ENCODE peak calls at places on chromosomes 13 and 19, in five cellular contexts. P, T, J, D and U are unnamed samples.

GRCh38 chr19:36833430-36833829 is 4.8 kb downstream of the ZNF790 start:
- DNase-seq in T (no peak), P (no peak), J (no peak), D (no peak), U (no peak)

GRCh38 chr13:75139291-75139690 is 342.7 kb downstream of the TBC1D4 start:
- DNase-seq in J (no peak), P (no peak), T (no peak), D (no peak), U (peak)

GRCh38 chr13:114268344-114269280 is 12.8 kb upstream of the UPF3A start:
- DNase-seq in D (no peak), J (no peak), T (no peak), P (no peak), U (no peak)

GRCh38 chr19:41192574-41193419 is at the start of gene CYP2S1:
- DNase-seq in T (no peak), P (no peak), J (peak), D (no peak), U (peak)

GRCh38 chr19:44512326-44513298 is 12.3 kb upstream of the ZNF180 start:
- DNase-seq in P (peak), T (no peak), J (peak), D (peak), U (peak)

GRCh38 chr13:30735025-30735967 is at the start of gene ALOX5AP:
- DNase-seq in D (no peak), J (no peak), T (peak), P (no peak), U (no peak)

GRCh38 chr13:111621164-111621563 is 300.7 kb downstream of the TEX29 start:
- DNase-seq in P (no peak), D (no peak), T (no peak), J (no peak), U (no peak)

GRCh38 chr13:69194130-69194529 is 913.5 kb upstream of the ATXN8OS start:
- DNase-seq in J (no peak), D (no peak), T (no peak), P (no peak), U (no peak)

GRCh38 chr13:74129500-74130144 is 4.6 kb downstream of the KLF12 start:
- DNase-seq in D (no peak), T (no peak), P (no peak), J (peak), U (no peak)

GRCh38 chr19:52296773-52297600 is at the start of gene ZNF480:
- DNase-seq in D (peak), J (peak), P (peak), T (peak), U (peak)

GRCh38 chr19:39339636-39340035 is 2.6 kb upstream of the SAMD4B start:
- DNase-seq in D (peak), J (no peak), T (no peak), P (no peak), U (no peak)

GRCh38 chr19:39345956-39346355 is 3.7 kb downstream of the SAMD4B start:
- DNase-seq in J (no peak), P (no peak), T (no peak), D (no peak), U (no peak)

GRCh38 chr19:39341720-39342604 is at the start of gene SAMD4B:
- DNase-seq in T (peak), P (peak), J (peak), D (peak), U (peak)

GRCh38 chr19:39342647-39343305 is 555 bp downstream of the SAMD4B start:
- DNase-seq in T (no peak), D (no peak), J (no peak), P (peak), U (no peak)

DNA sequence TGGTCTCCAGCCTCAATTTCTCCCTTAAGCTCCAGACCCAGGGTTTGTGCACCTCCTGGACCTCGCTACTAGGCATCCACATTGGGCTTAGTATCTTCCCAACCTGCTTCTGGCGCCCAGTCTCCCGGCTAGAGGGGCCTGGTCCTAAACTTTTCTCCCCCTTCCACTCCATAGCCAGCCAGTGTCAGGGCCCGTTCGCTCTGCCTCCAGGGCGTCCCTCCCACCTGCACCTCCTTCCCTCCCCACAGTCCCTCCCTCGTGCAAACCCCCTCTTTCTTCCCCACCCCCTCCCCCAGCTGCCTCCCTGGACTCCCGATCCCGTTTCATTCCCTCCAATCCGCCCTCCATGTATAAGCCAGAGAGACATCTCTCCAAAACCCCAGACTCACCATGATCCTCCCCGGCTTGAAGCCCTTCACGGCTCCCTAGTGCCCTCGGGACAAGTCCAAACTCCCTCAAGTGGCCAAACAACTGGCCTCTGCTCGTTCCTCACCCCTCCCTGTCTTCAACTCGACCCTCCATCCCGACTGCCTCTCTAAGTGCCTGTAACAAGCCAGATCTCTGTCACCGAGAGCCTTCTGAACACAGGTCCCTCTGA is 1.0 kb upstream of the SAMD4B start:
- DNase-seq in D (no peak), P (peak), T (no peak), J (peak), U (no peak)
- TF ChIP-seq MXI1 in D (no peak), P (no peak), T (no peak), J (no peak), U (no peak)

GRCh38 chr13:41608111-41608510 is 150.8 kb downstream of the RGCC start:
- DNase-seq in T (no peak), P (peak), J (no peak), D (no peak), U (no peak)

GRCh38 chr13:41608779-41609178 is 151.4 kb downstream of the RGCC start:
- DNase-seq in T (no peak), D (no peak), P (peak), J (no peak), U (peak)

GRCh38 chr13:41609828-41610227 is 152.5 kb downstream of the RGCC start:
- DNase-seq in P (no peak), J (no peak), D (no peak), T (no peak), U (no peak)

GRCh38 chr13:41611385-41611784 is 154.0 kb downstream of the RGCC start:
- DNase-seq in D (no peak), J (no peak), P (no peak), T (no peak), U (no peak)

DNA sequence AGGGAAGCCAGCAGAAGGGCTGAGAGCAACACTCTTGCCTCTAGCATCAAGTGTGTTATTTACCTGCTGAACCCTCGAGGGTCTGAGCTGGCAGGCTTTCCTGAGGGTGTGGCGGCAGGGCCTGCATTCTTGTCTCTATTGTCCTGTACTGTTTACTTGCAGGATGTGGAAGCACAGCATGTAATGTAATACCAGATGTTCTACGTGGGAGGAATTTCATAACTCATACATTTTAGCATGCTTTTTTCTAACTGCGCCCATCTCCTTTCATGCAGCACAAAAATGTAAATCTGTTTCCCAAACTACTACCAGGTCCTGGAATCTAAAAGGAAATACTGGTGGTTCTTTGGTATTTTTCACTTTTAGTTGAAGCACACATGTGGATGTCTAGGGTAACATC is 153.1 kb downstream of the RGCC start:
- DNase-seq in D (peak), J (no peak), P (no peak), T (no peak), U (peak)
- TF ChIP-seq MXI1 in D (no peak), J (no peak), P (no peak), T (no peak), U (no peak)

GRCh38 chr13:85363504-85363903 is 435.7 kb downstream of the SLITRK6 start:
- DNase-seq in J (no peak), T (no peak), D (no peak), P (no peak), U (no peak)
- TF ChIP-seq MXI1 in J (no peak), T (no peak), D (no peak), P (no peak), U (no peak)

DNA sequence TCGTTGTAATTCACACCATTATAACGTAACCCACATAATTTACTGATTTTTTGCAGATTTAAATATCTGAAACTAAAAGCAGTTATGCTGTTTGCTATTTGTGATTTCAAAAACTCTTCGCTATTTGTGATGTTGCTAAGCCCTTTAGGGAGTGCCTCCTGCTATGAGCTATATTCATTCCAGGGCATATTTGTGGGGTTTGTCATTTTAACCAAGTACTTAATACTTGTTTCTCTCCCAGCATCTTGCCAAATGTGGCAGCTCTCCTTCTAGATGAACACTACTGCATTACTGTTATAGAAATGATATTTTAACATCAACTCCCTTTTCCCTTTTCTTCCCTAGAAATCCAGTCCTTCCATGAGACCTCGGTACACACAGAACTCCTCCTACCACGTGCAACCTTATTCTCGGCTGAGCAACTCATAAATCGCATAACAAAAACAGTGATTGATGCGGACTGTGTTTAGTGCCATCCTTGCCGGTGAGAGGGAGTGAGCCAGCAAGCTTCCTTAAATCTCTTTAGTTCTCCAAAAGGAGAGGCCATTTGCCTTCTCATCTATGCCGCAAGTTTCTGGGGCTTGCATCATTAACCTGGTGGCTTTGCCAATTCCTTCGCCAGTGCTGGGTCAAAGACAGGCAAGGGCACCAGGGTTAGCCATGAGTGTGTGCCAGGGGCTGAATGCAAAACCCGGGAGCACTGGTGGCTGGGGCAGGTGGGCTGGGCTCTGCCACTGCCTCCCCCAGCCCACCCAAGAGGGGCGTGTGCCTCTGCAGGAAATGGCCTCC is 33.4 kb downstream of the RFX2 start:
- DNase-seq in D (no peak), T (no peak), J (no peak), P (no peak), U (peak)
- TF ChIP-seq MXI1 in D (no peak), T (no peak), J (no peak), P (no peak), U (no peak)

DNA sequence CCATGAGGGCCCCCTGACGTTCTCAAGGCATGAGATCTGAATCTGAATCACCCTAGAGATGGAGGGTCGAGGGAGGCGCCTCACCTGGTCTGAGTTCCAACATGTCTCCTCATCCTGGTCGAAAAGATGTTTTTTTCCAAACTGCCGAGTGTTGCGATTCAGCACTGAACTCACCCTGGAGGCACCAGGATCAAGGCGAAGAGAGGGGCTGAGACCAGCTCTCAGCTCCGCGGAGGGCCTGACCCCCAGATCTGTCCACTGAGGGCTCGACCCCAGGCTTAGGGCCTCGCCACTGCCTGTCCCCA is 555 bp downstream of the NR2C2AP start:
- DNase-seq in D (no peak), J (no peak), T (no peak), P (no peak), U (no peak)
- TF ChIP-seq MXI1 in D (no peak), J (no peak), T (no peak), P (no peak), U (no peak)

GRCh38 chr13:28447989-28448388 is 46.9 kb downstream of the FLT1 start:
- DNase-seq in P (no peak), D (no peak), J (no peak), T (no peak), U (no peak)

GRCh38 chr13:28448959-28449358 is 46.0 kb downstream of the FLT1 start:
- DNase-seq in T (no peak), D (no peak), P (no peak), J (no peak), U (no peak)

GRCh38 chr13:28452755-28453154 is 42.2 kb downstream of the FLT1 start:
- DNase-seq in P (no peak), T (no peak), D (no peak), J (no peak), U (no peak)

GRCh38 chr13:28451482-28452217 is 43.3 kb downstream of the FLT1 start:
- DNase-seq in J (peak), T (no peak), P (no peak), D (no peak), U (no peak)

DNA sequence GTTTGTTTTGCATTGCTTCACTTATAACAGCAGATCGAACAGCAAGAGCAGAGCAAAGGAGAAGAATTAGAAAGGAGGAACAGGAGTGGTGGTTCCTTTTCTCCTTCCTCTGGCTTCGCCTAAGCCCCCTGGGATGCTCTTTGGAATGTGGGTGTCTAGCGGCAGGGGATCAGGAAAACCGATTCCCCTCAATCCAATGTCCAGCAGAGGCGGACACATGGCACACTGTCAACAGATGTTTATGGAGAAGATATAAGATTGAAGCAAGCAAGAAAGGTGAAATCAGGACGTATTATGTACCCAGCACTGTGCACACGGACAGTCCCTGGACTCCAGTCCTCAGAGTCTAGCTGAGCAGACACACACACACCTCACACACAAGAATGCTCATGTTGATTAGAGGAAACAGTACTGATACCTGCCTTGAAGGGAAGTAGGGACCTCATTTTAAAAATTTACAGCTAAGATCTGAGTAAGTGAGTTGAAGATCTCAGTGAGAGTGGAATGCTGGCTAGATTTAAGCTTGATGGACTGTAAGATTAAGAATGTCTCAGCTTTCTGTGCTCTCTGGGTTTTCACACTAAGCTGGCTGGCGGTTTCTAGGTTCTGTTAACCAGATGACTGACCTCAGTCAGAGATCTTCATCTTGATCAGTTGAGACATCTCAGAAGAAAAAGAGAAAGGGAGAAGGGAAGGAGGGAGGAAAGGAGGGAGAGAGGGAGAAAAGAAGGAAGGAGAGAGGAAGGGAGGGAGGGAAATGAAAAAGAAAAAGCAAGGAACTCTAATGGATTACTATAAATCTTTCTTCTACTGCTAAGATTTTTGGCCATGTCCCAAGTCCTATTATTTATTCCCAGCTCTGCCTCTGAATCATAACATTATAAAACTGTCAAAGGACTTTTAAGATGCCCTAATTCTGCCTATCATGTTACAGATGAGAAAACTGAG is 44.8 kb downstream of the FLT1 start:
- DNase-seq in D (no peak), T (no peak), J (no peak), P (no peak), U (no peak)
- TF ChIP-seq MXI1 in D (no peak), T (no peak), J (no peak), P (no peak), U (no peak)